ENCODE peak calls at places on chromosomes 3 and 15, in four cellular contexts. D is H1, N is neuronal stem cell, E is IMR-90. O is an unnamed sample.

GRCh38 chr3:39138804-39139415 is 14.5 kb downstream of the CSRNP1 start:
- DNase-seq in D (no peak), E (peak), N (no peak), O (peak)

GRCh38 chr3:53153914-53154434 is 7.0 kb upstream of the PRKCD start:
- DNase-seq in E (no peak), D (no peak), N (no peak), O (no peak)

GRCh38 chr15:63198315-63198714 is 8.9 kb downstream of the RAB8B start:
- DNase-seq in D (no peak), N (no peak), E (peak), O (no peak)

GRCh38 chr3:129625071-129625874 is 18.8 kb upstream of the PLXND1 start:
- DNase-seq in E (no peak), D (no peak), N (no peak), O (no peak)

GRCh38 chr3:169400205-169400604 is 263.3 kb downstream of the MECOM start:
- DNase-seq in E (no peak), D (no peak), N (no peak), O (no peak)

GRCh38 chr15:29942144-29942543 is 119.9 kb upstream of the TJP1 start:
- DNase-seq in E (no peak), N (no peak), D (no peak), O (no peak)

GRCh38 chr3:113132571-113132996 is 78.8 kb upstream of the BOC start:
- DNase-seq in E (peak), N (no peak), D (no peak), O (no peak)

GRCh38 chr15:78174398-78174797 is 25.2 kb downstream of the IDH3A start:
- DNase-seq in D (no peak), N (no peak), E (no peak), O (no peak)

GRCh38 chr3:9151240-9151639 is 98.2 kb downstream of the SRGAP3 start:
- DNase-seq in D (no peak), E (no peak), N (no peak), O (peak)

GRCh38 chr15:90818251-90819210 is 49.9 kb upstream of the FURIN start:
- DNase-seq in N (no peak), E (no peak), D (no peak), O (no peak)

GRCh38 chr3:67094769-67095168 is 96.7 kb downstream of the KBTBD8 start:
- DNase-seq in D (no peak), E (peak), N (no peak), O (no peak)

GRCh38 chr15:87707581-87708130 is 548.9 kb downstream of the NTRK3 start:
- DNase-seq in N (no peak), D (no peak), E (no peak), O (no peak)

GRCh38 chr15:89910891-89911626 is 1.7 kb downstream of the ARPIN start:
- DNase-seq in N (no peak), D (no peak), E (no peak), O (no peak)

GRCh38 chr15:32705450-32705849 is 12.4 kb upstream of the GREM1 start:
- DNase-seq in E (peak), D (no peak), N (no peak), O (no peak)

GRCh38 chr3:194404365-194405140 is 5.5 kb upstream of the GP5 start:
- DNase-seq in D (no peak), E (peak), N (no peak), O (no peak)

GRCh38 chr3:9820944-9821343 is 10.9 kb downstream of the TTLL3 start:
- DNase-seq in E (peak), D (no peak), N (no peak), O (no peak)

GRCh38 chr15:47184003-47184404 is 533.3 kb upstream of the SEMA6D start:
- DNase-seq in D (no peak), E (no peak), N (peak), O (peak)

GRCh38 chr3:123783811-123784210 is 100.3 kb downstream of the MYLK start:
- DNase-seq in N (no peak), E (no peak), D (no peak), O (no peak)

GRCh38 chr3:40992023-40992422 is 207.3 kb upstream of the CTNNB1 start:
- DNase-seq in N (no peak), E (no peak), D (no peak), O (peak)

GRCh38 chr15:70345251-70346019 is 247.7 kb upstream of the TLE3 start:
- DNase-seq in D (no peak), E (no peak), N (no peak), O (no peak)

GRCh38 chr3:73141531-73141930 is 80.1 kb downstream of the EBLN2 start:
- DNase-seq in D (no peak), E (no peak), N (no peak), O (no peak)

GRCh38 chr15:74642724-74643367 is 27.2 kb downstream of the CLK3 start:
- DNase-seq in N (no peak), D (no peak), E (peak), O (no peak)

GRCh38 chr15:95994418-95994817 is 336.1 kb upstream of the NR2F2 start:
- DNase-seq in N (no peak), E (peak), D (no peak), O (peak)

GRCh38 chr3:118628704-118629341 is 405.8 kb downstream of the IGSF11 start:
- DNase-seq in N (peak), E (peak), D (peak), O (peak)

GRCh38 chr15:44550256-44550655 is 13.3 kb downstream of the EIF3J start:
- DNase-seq in E (peak), N (no peak), D (no peak), O (no peak)

GRCh38 chr3:153160451-153161137 is 1.4 kb upstream of the RAP2B start:
- DNase-seq in D (peak), E (peak), N (peak), O (peak)

GRCh38 chr15:71278989-71279756 is 163.9 kb downstream of the THSD4 start:
- DNase-seq in N (no peak), E (peak), D (no peak), O (peak)

GRCh38 chr3:49724586-49724985 is 835 bp upstream of the GMPPB start:
- DNase-seq in D (no peak), N (no peak), E (peak), O (no peak)

GRCh38 chr3:17039579-17039978 is 154.8 kb downstream of the PLCL2 start:
- DNase-seq in N (no peak), E (peak), D (no peak), O (peak)

GRCh38 chr15:64596701-64597468 is 136.5 kb downstream of the ZNF609 start:
- DNase-seq in N (peak), E (peak), D (no peak), O (no peak)

GRCh38 chr15:51499379-51499976 is 123.1 kb downstream of the DMXL2 start:
- DNase-seq in D (no peak), E (peak), N (no peak), O (peak)

GRCh38 chr15:77895742-77896141 is 181.8 kb downstream of the TBC1D2B start:
- DNase-seq in N (no peak), E (no peak), D (no peak), O (no peak)

GRCh38 chr3:17052348-17052747 is 167.6 kb downstream of the PLCL2 start:
- DNase-seq in N (no peak), E (no peak), D (no peak), O (no peak)

GRCh38 chr3:197749601-197750395 is at the start of gene FYTTD1:
- DNase-seq in D (no peak), N (peak), E (peak), O (peak)

GRCh38 chr3:2851356-2851755 is 258.8 kb downstream of the IL5RA start:
- DNase-seq in N (no peak), E (no peak), D (no peak), O (no peak)

GRCh38 chr3:196654691-196655090 is 15.2 kb downstream of the NRROS start:
- DNase-seq in D (no peak), N (no peak), E (no peak), O (no peak)

DNA sequence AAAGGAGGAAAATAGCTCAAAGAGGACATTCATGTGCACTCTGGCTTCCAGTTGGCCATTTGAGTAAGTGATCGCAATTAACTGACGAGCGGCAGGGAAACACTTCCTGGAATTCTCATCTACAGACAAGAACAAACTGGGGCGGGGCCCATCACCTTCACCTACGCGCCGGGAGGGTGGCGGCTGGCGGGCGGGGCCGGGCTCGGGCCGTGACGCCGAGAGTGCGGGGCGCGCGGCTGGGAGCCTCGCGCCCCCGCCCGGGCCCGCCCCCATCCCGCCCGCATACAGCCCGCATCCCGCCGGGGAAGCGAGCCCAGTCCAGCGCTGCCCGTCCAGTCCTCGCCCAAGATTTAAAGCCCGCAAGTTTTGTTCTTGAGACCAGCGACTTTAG is at the start of gene B3GNT5:
- DNase-seq in E (no peak), D (no peak), N (no peak), O (peak)
- H4K91ac ChIP-seq in E (no peak), D (no peak), N (peak), O (peak)

GRCh38 chr3:138947303-138948121 is 495 bp downstream of the FOXL2NB start:
- DNase-seq in E (no peak), N (no peak), D (no peak), O (no peak)
- H3K4me3 ChIP-seq in E (no peak), N (peak), D (peak), O (no peak)

GRCh38 chr3:127771746-127772145 is 50.6 kb downstream of the MGLL start:
- DNase-seq in N (no peak), D (no peak), E (no peak), O (no peak)

GRCh38 chr3:127774647-127775046 is 47.7 kb downstream of the MGLL start:
- DNase-seq in N (no peak), E (no peak), D (no peak), O (no peak)

GRCh38 chr3:127772273-127772672 is 50.0 kb downstream of the MGLL start:
- DNase-seq in D (no peak), E (no peak), N (no peak), O (no peak)

GRCh38 chr3:127773752-127774395 is 48.4 kb downstream of the MGLL start:
- DNase-seq in N (no peak), E (no peak), D (no peak), O (no peak)

GRCh38 chr3:127772776-127773751 is 49.3 kb downstream of the MGLL start:
- DNase-seq in E (no peak), N (no peak), D (no peak), O (no peak)
- H4K91ac ChIP-seq in E (peak), N (no peak), D (no peak), O (no peak)

DNA sequence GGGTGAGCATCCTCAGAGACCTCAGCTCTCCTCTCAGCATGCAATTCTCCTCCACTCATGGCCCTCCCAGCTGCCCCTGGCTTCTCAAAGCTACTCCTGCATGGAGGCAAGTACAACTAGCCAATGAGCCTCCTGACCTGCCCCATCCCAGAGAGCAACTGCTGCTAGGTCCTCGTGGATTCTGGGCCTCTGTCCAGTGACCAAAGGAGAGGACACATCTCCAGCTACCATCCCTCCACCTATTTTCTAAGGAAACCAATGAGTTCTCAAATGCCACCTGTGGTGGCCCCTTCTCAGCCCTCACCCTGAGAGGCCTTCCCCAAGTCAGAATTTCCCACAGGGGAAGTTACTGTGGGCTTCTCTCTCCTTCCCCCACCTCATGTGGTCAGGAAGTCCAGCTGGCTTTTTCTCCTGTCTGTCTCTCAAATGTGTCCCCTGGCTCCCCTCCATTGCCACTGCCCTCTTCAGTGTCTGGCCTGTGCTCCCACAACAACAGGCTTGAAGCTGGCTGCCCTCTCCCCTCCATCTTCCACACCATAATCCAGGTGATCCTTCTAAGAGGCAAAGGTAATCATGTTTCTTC is 43.0 kb downstream of the LIPC start:
- DNase-seq in N (no peak), D (no peak), E (no peak), O (no peak)
- H3K4me3 ChIP-seq in N (no peak), D (no peak), E (no peak), O (no peak)

GRCh38 chr3:157605356-157605755 is 102.1 kb upstream of the VEPH1 start:
- DNase-seq in N (no peak), E (no peak), D (no peak), O (no peak)
- H4K91ac ChIP-seq in N (no peak), E (no peak), D (no peak), O (no peak)

DNA sequence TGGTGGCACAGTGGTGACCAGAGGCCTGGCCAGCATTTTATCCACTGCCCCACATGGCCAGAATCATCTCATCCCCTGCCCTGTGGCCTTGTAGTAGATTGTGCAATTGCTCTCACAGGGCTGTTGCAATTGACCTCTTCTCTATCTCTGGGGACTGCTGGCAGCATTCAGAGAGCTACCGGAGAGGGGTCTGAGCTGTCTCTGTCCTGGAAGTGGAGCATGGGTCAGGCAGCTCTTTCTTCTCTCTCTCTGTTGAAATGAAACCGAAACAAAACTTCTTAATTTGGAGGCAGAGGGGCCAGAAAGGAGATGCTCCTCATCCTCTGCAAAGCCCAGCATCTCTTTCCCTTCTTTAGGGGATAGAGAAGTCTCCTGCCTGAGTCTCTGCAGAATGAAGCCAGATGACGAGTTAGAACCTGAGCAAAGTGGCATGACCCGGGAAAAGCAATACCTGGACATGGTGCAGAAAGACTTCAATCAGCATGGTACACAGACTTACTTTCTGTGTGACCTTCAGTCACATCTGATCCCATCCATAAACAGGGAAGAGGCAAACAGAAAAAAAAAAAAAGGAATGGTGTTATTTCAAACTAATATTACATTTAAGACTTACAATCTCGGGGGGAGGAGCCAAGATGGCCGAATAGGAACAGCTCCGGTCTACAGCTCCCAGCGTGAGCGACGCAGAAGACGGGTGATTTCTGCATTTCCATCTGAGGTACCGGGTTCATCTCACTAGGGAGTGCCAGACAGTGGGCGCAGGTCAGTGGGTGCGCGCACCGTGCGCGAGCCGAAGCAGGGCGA is 144.5 kb upstream of the BCL6 start:
- DNase-seq in D (no peak), E (no peak), N (no peak), O (peak)
- H3K4me3 ChIP-seq in D (no peak), E (no peak), N (no peak), O (no peak)